ENCODE peak calls at places on chromosomes 2 and 18, in four cellular contexts. R, G, Y and Q are unnamed samples.

GRCh38 chr18:43846302-43846701 is 569.0 kb upstream of the SYT4 start:
- DNase-seq in R (no peak), G (no peak), Y (no peak), Q (no peak)

GRCh38 chr2:164044637-164045036 is 308.8 kb upstream of the FIGN start:
- DNase-seq in R (no peak), G (no peak), Y (no peak), Q (no peak)

GRCh38 chr2:20684581-20685063 is 17.7 kb downstream of the GDF7 start:
- DNase-seq in R (no peak), G (no peak), Y (no peak), Q (no peak)

GRCh38 chr2:39851691-39852110 is 72.6 kb upstream of the THUMPD2 start:
- DNase-seq in R (no peak), G (no peak), Y (no peak), Q (no peak)

GRCh38 chr18:741931-742512 is 29.6 kb upstream of the ENOSF1 start:
- DNase-seq in R (no peak), G (no peak), Y (no peak), Q (peak; percentile 45)

GRCh38 chr2:47984041-47984440 is 77.7 kb upstream of the FBXO11 start:
- DNase-seq in R (no peak), G (no peak), Y (no peak), Q (no peak)

GRCh38 chr2:152421521-152422367 is 86.8 kb downstream of the FMNL2 start:
- DNase-seq in R (no peak), G (no peak), Y (no peak), Q (no peak)

GRCh38 chr2:157572725-157573124 is 55.9 kb downstream of the ACVR1C start:
- DNase-seq in R (no peak), G (no peak), Y (no peak), Q (no peak)

GRCh38 chr2:30629866-30630265 is 177.4 kb downstream of the CAPN13 start:
- DNase-seq in R (no peak), G (no peak), Y (no peak), Q (no peak)

GRCh38 chr2:25825238-25825637 is 53.0 kb downstream of the ASXL2 start:
- DNase-seq in R (no peak), G (no peak), Y (no peak), Q (no peak)

GRCh38 chr2:193371200-193371599 is 1176.5 kb upstream of the TMEFF2 start:
- DNase-seq in R (no peak), G (no peak), Y (no peak), Q (no peak)

GRCh38 chr2:42236911-42237310 is 67.8 kb downstream of the EML4 start:
- DNase-seq in R (no peak), G (no peak), Y (no peak), Q (no peak)

GRCh38 chr18:47602273-47602897 is 328.1 kb downstream of the SMAD2 start:
- DNase-seq in R (no peak), G (no peak), Y (peak; percentile 89), Q (no peak)

GRCh38 chr2:231036131-231036530 is 1.2 kb upstream of the C2orf72 start:
- DNase-seq in R (no peak), G (no peak), Y (no peak), Q (no peak)

GRCh38 chr18:54684786-54685185 is 93.7 kb downstream of the DYNAP start:
- DNase-seq in R (no peak), G (no peak), Y (no peak), Q (no peak)

GRCh38 chr2:213151437-213152064 is at the start of gene IKZF2:
- DNase-seq in R (peak; percentile 90), G (peak; percentile 50), Y (no peak), Q (peak; percentile 24)

GRCh38 chr18:34280653-34281052 is 55.9 kb upstream of the NOL4 start:
- DNase-seq in R (no peak), G (no peak), Y (no peak), Q (no peak)

GRCh38 chr2:240507778-240508251 is 50.0 kb downstream of the ANKMY1 start:
- DNase-seq in R (no peak), G (no peak), Y (peak; percentile 93), Q (no peak)

GRCh38 chr18:76674596-76674995 is 147.8 kb upstream of the ZNF236 start:
- DNase-seq in R (no peak), G (no peak), Y (peak; percentile 77), Q (no peak)

GRCh38 chr2:20390524-20391123 is 40.0 kb upstream of the PUM2 start:
- DNase-seq in R (no peak), G (no peak), Y (peak; percentile 74), Q (no peak)

GRCh38 chr2:179460530-179460929 is 195.9 kb upstream of the SESTD1 start:
- DNase-seq in R (no peak), G (no peak), Y (no peak), Q (no peak)

GRCh38 chr2:162449471-162449870 is 105.5 kb downstream of the GCA start:
- DNase-seq in R (no peak), G (no peak), Y (no peak), Q (no peak)

GRCh38 chr18:9965711-9966624 is 52.2 kb downstream of the VAPA start:
- DNase-seq in R (no peak), G (no peak), Y (no peak), Q (no peak)

GRCh38 chr2:126653102-126653501 is 2.9 kb upstream of the GYPC start:
- DNase-seq in R (peak; percentile 11), G (no peak), Y (peak; percentile 34), Q (no peak)

GRCh38 chr2:99819766-99820165 is 322.6 kb downstream of the AFF3 start:
- DNase-seq in R (no peak), G (no peak), Y (no peak), Q (no peak)
- TF ChIP-seq CTCF in R (peak; percentile 45), G (no peak), Y (no peak), Q (no peak)

DNA sequence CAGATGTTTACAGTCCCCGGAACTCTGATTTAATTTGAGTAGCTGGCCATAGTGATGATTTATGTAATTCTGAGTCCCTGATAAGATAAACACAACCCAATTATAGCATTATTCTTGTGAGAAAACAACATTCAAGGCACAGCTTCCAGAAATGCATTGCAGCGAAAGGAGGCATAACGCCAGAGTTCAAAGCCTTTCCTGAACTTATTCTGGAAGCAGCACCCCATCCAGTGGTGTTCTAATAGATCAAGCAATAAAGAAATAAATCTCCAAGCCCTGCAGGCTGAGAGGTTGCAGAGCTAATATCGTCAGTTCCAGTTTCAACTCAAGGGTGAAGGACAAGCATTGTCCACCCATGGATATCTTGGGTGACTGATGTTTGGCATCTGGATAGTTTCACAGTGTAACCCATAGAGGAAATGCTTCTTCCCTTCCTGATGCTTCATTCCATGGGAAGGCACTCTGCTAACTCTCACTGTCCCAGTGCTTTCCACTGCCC is 18.8 kb downstream of the CDH2 start:
- DNase-seq in R (no peak), G (no peak), Y (no peak), Q (no peak)
- TF ChIP-seq CTCF in R (no peak), G (no peak), Y (no peak), Q (no peak)

GRCh38 chr2:1538663-1539062 is 125.4 kb downstream of the TPO start:
- DNase-seq in R (no peak), G (no peak), Y (no peak), Q (no peak)
- TF ChIP-seq CTCF in R (peak; percentile 70), G (no peak), Y (no peak), Q (no peak)

GRCh38 chr2:70188460-70188859 is 2.4 kb downstream of the C2orf42 start:
- DNase-seq in R (no peak), G (no peak), Y (no peak), Q (no peak)
- TF ChIP-seq CTCF in R (no peak), G (no peak), Y (no peak), Q (no peak)

GRCh38 chr2:69298261-69298660 is 88.8 kb downstream of the GFPT1 start:
- DNase-seq in R (no peak), G (no peak), Y (no peak), Q (no peak)
- TF ChIP-seq CTCF in R (no peak), G (no peak), Y (no peak), Q (no peak)

GRCh38 chr2:16058747-16059358 is 118.5 kb downstream of the MYCN start:
- DNase-seq in R (no peak), G (no peak), Y (no peak), Q (no peak)
- TF ChIP-seq CTCF in R (no peak), G (no peak), Y (no peak), Q (no peak)

GRCh38 chr2:198657520-198658121 is 800.1 kb downstream of the SATB2 start:
- DNase-seq in R (no peak), G (no peak), Y (no peak), Q (no peak)
- TF ChIP-seq CTCF in R (peak; percentile 81), G (no peak), Y (no peak), Q (peak; percentile 42)

GRCh38 chr2:167345559-167345958 is 457.3 kb downstream of the XIRP2 start:
- DNase-seq in R (no peak), G (no peak), Y (no peak), Q (no peak)

GRCh38 chr2:167340322-167340721 is 452.0 kb downstream of the XIRP2 start:
- DNase-seq in R (no peak), G (no peak), Y (no peak), Q (no peak)

GRCh38 chr2:167342769-167343168 is 454.5 kb downstream of the XIRP2 start:
- DNase-seq in R (no peak), G (no peak), Y (no peak), Q (no peak)
- TF ChIP-seq CTCF in R (peak; percentile 54), G (no peak), Y (no peak), Q (peak; percentile 44)

GRCh38 chr2:210233487-210233886 is 8.2 kb upstream of the ACADL start:
- DNase-seq in R (no peak), G (no peak), Y (no peak), Q (no peak)
- TF ChIP-seq CTCF in R (no peak), G (no peak), Y (no peak), Q (no peak)